ENCODE peak calls at places on chromosomes 2 and 18, in six cellular contexts. W is CD4-positive, alpha-beta T cell; R is keratinocyte; L is GM20000; Q is psoas muscle; U is transverse colon. O is an unnamed sample.

GRCh38 chr2:240568678-240569522 is 616 bp downstream of the RNPEPL1 start:
- DNase-seq in W (peak), R (no peak), L (peak), Q (peak), U (peak), O (peak)

GRCh38 chr18:69974365-69974764 is 26.7 kb upstream of the CD226 start:
- DNase-seq in W (no peak), R (no peak), L (no peak), Q (no peak), U (no peak), O (peak)

GRCh38 chr2:31193066-31193396 is 24.3 kb downstream of the CAPN14 start:
- DNase-seq in W (no peak), R (no peak), L (no peak), Q (no peak), U (no peak), O (no peak)

GRCh38 chr18:3345885-3346284 is 84.0 kb downstream of the MYL12B start:
- DNase-seq in W (no peak), R (no peak), L (no peak), Q (no peak), U (no peak), O (peak)

GRCh38 chr18:44579028-44579692 is 101.5 kb upstream of the SETBP1 start:
- DNase-seq in W (no peak), R (no peak), L (peak), Q (no peak), U (no peak), O (peak)

GRCh38 chr2:168189835-168190426 is 57.5 kb downstream of the STK39 start:
- DNase-seq in W (no peak), R (peak), L (no peak), Q (no peak), U (peak), O (peak)

GRCh38 chr18:76814256-76814655 is 8.1 kb upstream of the ZNF236 start:
- DNase-seq in W (no peak), R (no peak), L (no peak), Q (no peak), U (no peak), O (no peak)

GRCh38 chr2:162075689-162076132 is 1.7 kb upstream of the DPP4 start:
- DNase-seq in W (no peak), R (no peak), L (no peak), Q (no peak), U (no peak), O (peak)

GRCh38 chr2:176177580-176178270 is 10.7 kb upstream of the HOXD1 start:
- DNase-seq in W (no peak), R (no peak), L (peak), Q (no peak), U (no peak), O (no peak)

GRCh38 chr18:38886235-38886634 is 1320.6 kb upstream of the CELF4 start:
- DNase-seq in W (no peak), R (no peak), L (no peak), Q (no peak), U (no peak), O (no peak)

GRCh38 chr2:104538082-104538481 is 315.8 kb upstream of the POU3F3 start:
- DNase-seq in W (no peak), R (no peak), L (no peak), Q (no peak), U (no peak), O (no peak)

GRCh38 chr2:138609446-138609845 is 107.9 kb downstream of the SPOPL start:
- DNase-seq in W (no peak), R (no peak), L (no peak), Q (no peak), U (no peak), O (no peak)

DNA sequence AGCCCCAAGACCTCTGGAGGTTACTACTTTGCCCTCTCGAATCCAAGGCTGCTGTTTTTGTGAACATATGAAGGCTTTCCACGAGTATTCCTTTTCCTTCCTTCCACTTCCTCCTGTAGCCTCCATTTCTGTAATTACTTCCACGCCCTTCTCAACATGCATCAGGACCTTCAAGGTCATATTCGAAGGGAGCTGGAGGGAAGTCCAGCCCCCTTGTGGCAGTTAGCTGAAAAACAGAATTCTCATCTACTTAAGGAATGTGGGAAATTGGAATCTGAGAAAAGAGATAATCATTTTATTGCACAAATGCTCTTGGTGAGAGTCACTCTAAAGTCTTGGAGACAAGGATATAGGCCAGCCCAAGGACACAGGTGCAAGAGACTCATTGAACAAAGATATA is 1000.2 kb downstream of the TDRD15 start:
- DNase-seq in W (no peak), R (no peak), L (no peak), Q (no peak), U (no peak), O (no peak)
- TF ChIP-seq CTCF in W (no peak), R (no peak), L (no peak), Q (no peak), U (no peak), O (peak)

GRCh38 chr2:202035089-202035940 is 1.7 kb downstream of the FZD7 start:
- DNase-seq in W (peak), R (no peak), L (no peak), Q (peak), U (peak), O (no peak)
- TF ChIP-seq CTCF in W (no peak), R (peak), L (no peak), Q (peak), U (peak), O (no peak)

GRCh38 chr2:101995019-101995418 is 3.3 kb downstream of the IL1R2 start:
- DNase-seq in W (no peak), R (no peak), L (no peak), Q (no peak), U (no peak), O (no peak)
- TF ChIP-seq CTCF in W (no peak), R (no peak), L (no peak), Q (no peak), U (no peak), O (no peak)

GRCh38 chr18:25561923-25562322 is 210.0 kb upstream of the ZNF521 start:
- DNase-seq in W (no peak), R (no peak), L (peak), Q (no peak), U (peak), O (peak)
- TF ChIP-seq CTCF in W (no peak), R (peak), L (no peak), Q (peak), U (peak), O (peak)

DNA sequence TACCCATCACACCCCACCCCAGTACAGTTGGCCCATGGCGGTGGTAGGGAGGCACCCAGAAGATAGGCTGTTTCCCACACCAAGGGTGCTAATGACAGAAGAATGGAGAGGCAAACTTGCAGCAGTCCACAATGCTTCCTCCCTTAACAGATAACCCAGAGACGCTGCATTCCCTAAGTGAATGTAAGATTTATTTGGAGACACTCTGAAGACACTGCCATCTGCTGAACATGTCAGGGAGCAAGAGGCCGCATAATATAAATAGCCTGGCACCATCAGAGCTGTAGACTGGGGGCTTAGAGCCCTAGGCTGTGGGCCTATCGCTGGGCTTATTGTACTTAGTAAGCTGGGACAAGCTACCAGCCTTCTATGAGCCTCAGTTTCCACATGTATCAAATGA is 2.2 kb upstream of the IWS1 start:
- DNase-seq in W (no peak), R (no peak), L (no peak), Q (no peak), U (no peak), O (no peak)
- TF ChIP-seq CTCF in W (no peak), R (no peak), L (no peak), Q (no peak), U (no peak), O (no peak)

DNA sequence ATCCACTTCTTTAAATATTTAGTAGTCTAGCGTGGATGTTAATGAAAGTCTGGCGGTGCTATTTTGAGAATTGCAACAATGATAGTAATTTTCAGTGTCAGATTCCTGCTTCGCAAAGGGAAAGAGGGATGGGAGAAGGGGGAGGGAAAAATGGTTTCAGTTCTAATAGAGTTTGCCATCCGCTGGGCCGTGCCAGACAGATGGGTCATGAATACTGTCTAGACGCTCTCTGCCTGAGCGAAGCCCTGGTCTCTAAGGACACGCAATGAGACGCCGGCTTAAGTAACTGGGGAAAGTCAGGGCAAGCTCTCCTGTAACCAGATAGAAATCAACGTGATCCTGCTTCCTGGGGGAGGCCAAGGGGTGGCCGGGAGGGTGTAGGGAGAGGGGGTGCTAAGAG is 229.1 kb downstream of the LDLRAD4 start:
- DNase-seq in W (no peak), R (no peak), L (no peak), Q (peak), U (no peak), O (no peak)
- TF ChIP-seq CTCF in W (no peak), R (no peak), L (no peak), Q (no peak), U (no peak), O (no peak)

DNA sequence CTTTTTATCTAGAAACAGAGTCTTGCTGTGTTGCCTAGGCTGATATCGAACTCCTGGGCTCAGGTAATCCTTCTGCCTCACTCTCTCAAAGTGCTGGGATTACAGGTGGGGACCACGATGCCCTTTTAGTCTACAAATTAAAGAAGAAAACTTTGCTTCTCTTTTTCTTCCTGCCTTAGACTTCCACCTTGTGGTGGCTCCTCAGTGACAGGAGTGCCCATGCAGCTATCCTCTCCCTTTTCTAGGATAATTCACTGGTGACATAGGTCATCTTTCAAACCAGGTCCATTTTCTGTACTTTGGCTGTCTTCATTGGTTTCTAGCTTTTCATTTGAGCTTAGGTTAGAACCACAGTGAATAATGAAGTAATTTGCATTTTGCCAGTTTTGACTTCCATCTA is 13.6 kb downstream of the DCAF17 start:
- DNase-seq in W (no peak), R (no peak), L (no peak), Q (no peak), U (no peak), O (peak)
- TF ChIP-seq CTCF in W (no peak), R (no peak), L (no peak), Q (no peak), U (no peak), O (no peak)

GRCh38 chr2:205864511-205864910 is 182.2 kb downstream of the NRP2 start:
- DNase-seq in W (no peak), R (no peak), L (no peak), Q (no peak), U (no peak), O (no peak)

GRCh38 chr2:205860847-205861246 is 178.5 kb downstream of the NRP2 start:
- DNase-seq in W (no peak), R (no peak), L (no peak), Q (no peak), U (no peak), O (no peak)

GRCh38 chr2:205857532-205857931 is 175.2 kb downstream of the NRP2 start:
- DNase-seq in W (no peak), R (no peak), L (peak), Q (no peak), U (no peak), O (no peak)

GRCh38 chr2:205860146-205860545 is 177.8 kb downstream of the NRP2 start:
- DNase-seq in W (no peak), R (no peak), L (no peak), Q (no peak), U (no peak), O (no peak)

GRCh38 chr2:205858781-205859478 is 176.6 kb downstream of the NRP2 start:
- DNase-seq in W (no peak), R (no peak), L (no peak), Q (no peak), U (peak), O (no peak)
- TF ChIP-seq CTCF in W (no peak), R (no peak), L (no peak), Q (no peak), U (no peak), O (no peak)

DNA sequence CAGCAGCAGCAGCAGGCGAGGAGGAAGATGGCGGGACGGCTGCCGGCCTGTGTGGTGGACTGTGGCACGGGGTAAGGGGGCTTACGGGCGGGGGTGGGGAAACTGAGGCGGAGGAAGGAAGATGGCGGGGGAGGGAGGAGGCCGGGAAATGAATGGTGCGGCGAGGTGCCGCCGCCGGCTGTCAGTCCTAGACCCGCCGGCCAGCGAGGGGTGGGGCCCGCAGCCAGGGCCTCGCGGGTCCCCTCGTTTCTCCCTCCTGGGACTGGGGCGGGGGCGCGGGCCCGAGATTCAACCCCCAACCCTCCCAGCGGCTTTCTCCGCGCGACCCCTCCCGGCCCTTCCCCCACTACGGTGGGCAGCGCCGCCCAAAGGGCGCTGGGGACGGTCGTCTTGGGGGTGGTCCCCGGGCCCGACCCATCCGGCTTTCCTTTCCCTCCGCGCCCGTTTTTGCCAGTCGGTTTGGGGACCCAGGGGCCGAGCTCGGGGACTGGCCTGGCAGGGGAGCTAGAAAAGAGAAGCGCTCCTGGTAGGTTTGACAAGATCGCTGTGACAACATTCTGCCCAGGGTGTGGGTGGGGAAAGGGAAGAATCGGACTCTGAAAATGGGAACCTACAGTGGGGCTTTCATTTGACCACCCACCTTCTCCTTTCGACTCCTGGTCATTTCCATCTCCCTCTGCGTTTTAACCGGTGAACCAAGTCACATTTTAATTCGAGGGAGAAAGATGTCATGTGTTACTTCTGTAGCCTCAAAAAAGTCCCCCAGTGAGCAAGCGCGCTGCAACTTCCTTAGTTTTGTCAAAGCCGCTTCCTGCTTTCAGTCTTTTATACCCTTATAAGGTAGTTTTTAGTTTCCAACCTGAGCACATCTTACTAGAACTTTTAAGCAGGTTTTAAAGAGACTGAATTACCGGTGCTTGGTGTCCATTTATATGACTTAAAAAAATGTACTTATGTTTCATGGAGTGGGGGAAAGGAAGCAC is 655 bp downstream of the ACTR3 start:
- DNase-seq in W (peak), R (no peak), L (peak), Q (peak), U (peak), O (peak)
- TF ChIP-seq CTCF in W (no peak), R (no peak), L (no peak), Q (no peak), U (no peak), O (no peak)